ENCODE peak calls at places on chromosomes 6 and 20, in five cellular contexts. O is fibroblast of gingiva; T is HEK293T; A is activated T-cell treated with anti-CD3 and anti-CD28 coated beads, Interleukin-2, amount 50 U/mL, for 4 hours; U is T47D. B is an unnamed sample.

GRCh38 chr20:51014797-51015722 is 7.8 kb downstream of the KCNG1 start:
- DNase-seq in O (peak), T (peak), A (no peak), U (peak), B (no peak)

GRCh38 chr20:4637081-4637797 is 84.5 kb upstream of the PRND start:
- DNase-seq in O (no peak), T (no peak), A (no peak), U (no peak), B (no peak)

GRCh38 chr6:159934181-159934580 is 34.7 kb upstream of the IGF2R start:
- DNase-seq in O (peak), T (no peak), A (no peak), U (no peak), B (no peak)

GRCh38 chr6:132798820-132799538 is 542 bp upstream of the SLC18B1 start:
- DNase-seq in O (peak), T (peak), A (peak), U (peak), B (peak)

GRCh38 chr6:33209856-33210255 is 1.6 kb downstream of the RING1 start:
- DNase-seq in O (no peak), T (no peak), A (no peak), U (no peak), B (no peak)

GRCh38 chr20:63005862-63006564 is 751 bp downstream of the BHLHE23 start:
- DNase-seq in O (peak), T (no peak), A (no peak), U (no peak), B (no peak)

GRCh38 chr20:32153771-32154170 is 44.3 kb downstream of the TM9SF4 start:
- DNase-seq in O (no peak), T (no peak), A (no peak), U (no peak), B (no peak)

GRCh38 chr6:37821449-37821848 is 1.9 kb downstream of the ZFAND3 start:
- DNase-seq in O (no peak), T (no peak), A (no peak), U (peak), B (no peak)

GRCh38 chr20:6780414-6780813 is 12.9 kb downstream of the BMP2 start:
- DNase-seq in O (no peak), T (no peak), A (no peak), U (no peak), B (no peak)

GRCh38 chr6:71886184-71887005 is at the start of gene RIMS1:
- DNase-seq in O (no peak), T (peak), A (no peak), U (no peak), B (no peak)

GRCh38 chr6:28673800-28674671 is 148.4 kb downstream of the GPX5 start:
- DNase-seq in O (peak), T (peak), A (no peak), U (peak), B (no peak)

GRCh38 chr6:99745651-99746050 is 139.0 kb downstream of the PRDM13 start:
- DNase-seq in O (no peak), T (no peak), A (no peak), U (no peak), B (no peak)

GRCh38 chr6:138440758-138441362 is 36.8 kb downstream of the HEBP2 start:
- DNase-seq in O (no peak), T (no peak), A (no peak), U (no peak), B (no peak)

GRCh38 chr6:151254451-151255081 is 14.8 kb downstream of the AKAP12 start:
- DNase-seq in O (peak), T (no peak), A (no peak), U (peak), B (no peak)

GRCh38 chr20:64077876-64078551 is 1.3 kb downstream of the RGS19 start:
- DNase-seq in O (no peak), T (no peak), A (no peak), U (no peak), B (no peak)

GRCh38 chr20:49420292-49420691 is 62.2 kb downstream of the KCNB1 start:
- DNase-seq in O (no peak), T (no peak), A (no peak), U (peak), B (no peak)

GRCh38 chr6:153160221-153160620 is 29.1 kb upstream of the RGS17 start:
- DNase-seq in O (no peak), T (no peak), A (no peak), U (no peak), B (no peak)

GRCh38 chr20:60034231-60035110 is 76.2 kb downstream of the CDH26 start:
- DNase-seq in O (no peak), T (no peak), A (no peak), U (no peak), B (no peak)

GRCh38 chr20:23607497-23608245 is 2.0 kb upstream of the CST9 start:
- DNase-seq in O (no peak), T (no peak), A (no peak), U (no peak), B (no peak)

GRCh38 chr20:20448891-20449290 is 81.0 kb downstream of the INSM1 start:
- DNase-seq in O (no peak), T (no peak), A (no peak), U (no peak), B (no peak)

GRCh38 chr20:300345-300744 is 3.0 kb downstream of the ZCCHC3 start:
- DNase-seq in O (no peak), T (no peak), A (no peak), U (no peak), B (no peak)

B was measured in ureter.